ENCODE peak calls at places on chromosomes 11 and 22, in four cellular contexts. H is K562, K is WTC11, D is HepG2. W is an unnamed sample.

GRCh38 chr11:123478352-123478986 is 48.4 kb downstream of the GRAMD1B start:
- DNase-seq in H (peak), K (peak), D (peak), W (peak)

GRCh38 chr11:131737357-131737756 is 366.9 kb downstream of the NTM start:
- DNase-seq in H (no peak), K (no peak), D (no peak), W (no peak)

GRCh38 chr22:44159811-44160210 is 20.9 kb upstream of the PARVG start:
- DNase-seq in H (no peak), K (no peak), D (no peak), W (no peak)

GRCh38 chr11:2258501-2259465 is 11.6 kb downstream of the ASCL2 start:
- DNase-seq in H (no peak), K (no peak), D (no peak), W (no peak)

GRCh38 chr11:79042824-79043223 is 398.0 kb downstream of the TENM4 start:
- DNase-seq in H (no peak), K (no peak), D (no peak), W (no peak)

GRCh38 chr22:48370508-48371325 is 1457.0 kb downstream of the BRD1 start:
- DNase-seq in H (no peak), K (no peak), D (no peak), W (no peak)

GRCh38 chr11:94880216-94880615 is 93.1 kb downstream of the CWC15 start:
- DNase-seq in H (no peak), K (no peak), D (peak), W (no peak)

GRCh38 chr11:122963981-122964380 is 17.7 kb downstream of the BSX start:
- DNase-seq in H (no peak), K (no peak), D (no peak), W (no peak)

GRCh38 chr11:2137202-2138071 is 1.8 kb downstream of the IGF2 start:
- DNase-seq in H (peak), K (peak), D (peak), W (no peak)

GRCh38 chr11:71917646-71918045 is 10.7 kb downstream of the XNDC1N start:
- DNase-seq in H (no peak), K (no peak), D (no peak), W (no peak)

GRCh38 chr11:19739872-19740271 is 27.2 kb downstream of the NAV2 start:
- DNase-seq in H (peak), K (peak), D (peak), W (no peak)

GRCh38 chr11:110900426-110900825 is 188.2 kb upstream of the ARHGAP20 start:
- DNase-seq in H (no peak), K (no peak), D (no peak), W (no peak)

GRCh38 chr11:94550513-94550912 is 6.8 kb downstream of the FUT4 start:
- DNase-seq in H (no peak), K (no peak), D (no peak), W (no peak)

GRCh38 chr11:9916480-9916879 is 252.6 kb downstream of the SWAP70 start:
- DNase-seq in H (no peak), K (no peak), D (no peak), W (no peak)

GRCh38 chr11:127003260-127003981 is 2.9 kb upstream of the KIRREL3 start:
- DNase-seq in H (peak), K (peak), D (no peak), W (no peak)

GRCh38 chr11:16737860-16738197 is 618 bp upstream of the C11orf58 start:
- DNase-seq in H (no peak), K (no peak), D (peak), W (no peak)

GRCh38 chr11:119832536-119832935 is 103.5 kb upstream of the NECTIN1 start:
- DNase-seq in H (no peak), K (no peak), D (peak), W (no peak)

GRCh38 chr11:5277807-5278206 is 8.1 kb upstream of the HBE1 start:
- DNase-seq in H (no peak), K (no peak), D (no peak), W (no peak)

GRCh38 chr11:5279678-5280077 is 9.9 kb upstream of the HBE1 start:
- DNase-seq in H (no peak), K (no peak), D (no peak), W (no peak)

GRCh38 chr11:5282652-5283051 is 12.9 kb upstream of the HBE1 start:
- DNase-seq in H (no peak), K (no peak), D (no peak), W (no peak)

GRCh38 chr11:5284551-5285130 is 14.9 kb upstream of the HBE1 start:
- DNase-seq in H (peak), K (no peak), D (no peak), W (no peak)

GRCh38 chr11:5280582-5281102 is 10.9 kb upstream of the HBE1 start:
- DNase-seq in H (peak), K (peak), D (peak), W (peak)
- TF ChIP-seq NR2C2 in H (peak), K (no peak), D (no peak), W (no peak)

DNA sequence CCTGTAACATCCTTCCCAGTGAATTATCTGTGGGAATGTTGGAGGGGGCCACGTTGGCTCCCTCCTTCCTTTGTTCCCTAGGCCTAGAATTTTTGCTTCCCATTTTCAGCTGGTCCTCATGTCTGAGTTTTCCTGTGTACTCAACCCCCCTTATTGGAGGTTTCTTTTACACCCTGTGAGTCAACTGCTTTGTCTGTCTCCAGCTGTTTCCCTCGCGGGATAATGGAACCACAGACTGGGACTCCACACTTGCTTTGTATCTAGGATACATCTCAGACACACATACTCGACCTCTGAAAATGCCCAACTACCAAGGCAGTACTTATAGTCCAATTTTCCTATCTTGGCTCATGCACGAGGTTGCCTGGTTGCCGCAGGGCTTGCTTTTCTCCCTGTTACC is 352.6 kb upstream of the MPPED2 start:
- DNase-seq in H (no peak), K (no peak), D (no peak), W (no peak)
- TF ChIP-seq NR2C2 in H (no peak), K (no peak), D (no peak), W (no peak)

DNA sequence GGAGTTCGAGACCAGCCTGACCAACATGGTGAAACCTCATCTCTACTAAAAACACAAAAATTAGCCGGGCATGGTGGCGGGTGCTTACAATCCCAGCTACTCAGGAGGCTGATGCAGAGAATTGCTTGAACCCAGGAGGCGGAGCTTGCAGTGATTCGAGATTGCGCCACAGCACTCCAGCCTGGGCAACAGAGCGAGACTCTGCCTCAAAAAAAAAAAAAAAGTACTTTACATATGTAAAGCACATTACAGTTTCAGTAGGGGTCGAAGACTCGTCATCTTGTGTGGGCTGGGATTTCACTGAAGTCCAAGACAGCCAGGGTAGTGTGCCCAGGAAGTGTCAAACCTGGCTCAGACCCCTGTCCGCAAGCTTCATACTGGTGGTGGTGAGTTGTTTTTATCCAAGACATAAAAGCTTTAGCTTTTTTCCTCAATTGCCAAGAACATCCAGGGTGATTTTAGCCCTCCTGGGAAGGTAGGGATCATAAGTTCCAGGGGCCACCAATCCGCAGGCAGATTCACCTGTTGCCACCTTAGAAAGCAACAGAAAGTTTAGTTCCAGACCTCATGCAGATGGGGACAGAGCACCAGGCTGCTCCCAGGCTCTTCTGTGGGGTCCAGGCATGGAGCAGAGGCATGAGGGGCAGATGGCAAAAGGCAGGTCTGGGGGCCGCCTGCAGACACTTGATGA is 21.6 kb upstream of the ADORA2A start:
- DNase-seq in H (no peak), K (no peak), D (no peak), W (no peak)
- TF ChIP-seq NR2C2 in H (no peak), K (no peak), D (no peak), W (no peak)

DNA sequence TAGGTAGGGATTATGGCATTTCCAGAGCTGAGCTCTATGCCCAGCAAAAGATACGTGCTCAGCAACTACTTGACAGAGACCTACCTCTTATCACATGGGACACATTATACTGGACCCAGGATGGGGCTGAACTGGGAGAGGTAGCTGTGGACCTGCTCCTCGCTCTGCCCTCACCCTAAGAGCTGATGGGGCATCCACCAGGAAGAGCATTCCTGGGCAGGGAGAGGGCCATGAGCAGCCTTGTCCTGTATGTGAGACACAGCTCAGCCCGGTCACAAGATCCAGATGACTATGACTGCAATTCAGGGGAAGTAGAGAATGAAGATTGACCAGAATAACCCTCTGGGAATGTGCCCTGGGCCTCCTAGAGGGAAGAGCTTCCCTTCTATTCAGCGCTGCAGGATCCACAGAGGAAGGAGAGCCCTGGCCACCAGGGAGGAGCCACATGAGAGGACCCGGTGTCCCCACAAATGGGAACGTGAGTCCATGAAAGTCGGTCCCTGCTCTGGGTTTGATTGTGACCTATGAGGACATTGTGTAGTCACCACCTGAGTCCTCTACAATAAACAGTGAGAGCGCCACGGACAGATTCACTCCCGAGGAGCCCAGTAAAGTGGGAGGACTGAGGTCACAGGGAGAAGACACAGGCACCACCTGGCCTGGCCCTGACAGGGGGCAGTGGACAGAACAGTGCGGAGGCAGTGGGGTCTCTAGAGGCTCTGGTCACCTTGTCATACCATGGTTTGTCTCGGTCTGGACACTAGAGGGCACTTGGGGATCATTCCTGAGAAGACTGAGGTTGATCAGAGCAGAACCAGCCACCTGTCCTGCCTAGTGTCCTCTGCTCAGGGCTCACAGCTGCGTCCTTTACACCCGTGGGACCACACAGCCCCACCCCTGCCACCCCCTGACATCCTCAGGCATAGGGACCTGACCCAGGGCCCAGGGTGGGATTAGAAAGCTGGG is 99.5 kb downstream of the ZNF280B start:
- DNase-seq in H (peak), K (peak), D (peak), W (no peak)
- TF ChIP-seq NR2C2 in H (no peak), K (no peak), D (no peak), W (no peak)

GRCh38 chr22:40153705-40154104 is 24.0 kb upstream of the TNRC6B start:
- DNase-seq in H (no peak), K (no peak), D (no peak), W (no peak)

GRCh38 chr22:40156001-40156516 is 21.7 kb upstream of the TNRC6B start:
- DNase-seq in H (peak), K (peak), D (peak), W (no peak)

GRCh38 chr22:40157546-40157945 is 20.2 kb upstream of the TNRC6B start:
- DNase-seq in H (no peak), K (no peak), D (no peak), W (no peak)

GRCh38 chr22:40147388-40148176 is 30.1 kb upstream of the TNRC6B start:
- DNase-seq in H (peak), K (peak), D (no peak), W (no peak)

DNA sequence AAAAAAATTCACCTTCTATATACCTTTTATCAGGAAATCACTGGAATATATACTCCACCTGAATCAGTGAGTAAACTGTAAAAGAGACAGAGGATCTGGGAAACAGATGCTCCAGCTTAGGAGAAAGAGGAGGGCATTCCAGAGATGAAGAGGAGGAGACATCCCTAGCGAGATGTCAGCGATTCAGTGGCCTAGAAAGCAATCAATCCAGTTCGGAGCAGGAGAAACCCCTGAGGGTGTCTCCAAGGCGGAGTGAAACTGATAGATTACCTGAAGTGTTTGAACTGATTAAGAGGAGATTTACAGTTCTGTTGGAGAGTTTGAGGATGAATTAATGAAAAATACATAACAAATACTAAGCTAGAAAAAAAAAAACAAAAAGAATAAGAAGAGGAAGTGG is 24.5 kb upstream of the TNRC6B start:
- DNase-seq in H (no peak), K (no peak), D (no peak), W (no peak)
- TF ChIP-seq NR2C2 in H (no peak), K (no peak), D (no peak), W (no peak)

GRCh38 chr11:36130401-36130800 is 158.8 kb downstream of the COMMD9 start:
- DNase-seq in H (peak), K (no peak), D (no peak), W (no peak)
- TF ChIP-seq NR2C2 in H (no peak), K (no peak), D (no peak), W (no peak)

GRCh38 chr11:104325093-104325492 is 161.1 kb upstream of the PDGFD start:
- DNase-seq in H (no peak), K (no peak), D (no peak), W (no peak)
- TF ChIP-seq NR2C2 in H (no peak), K (no peak), D (no peak), W (no peak)

GRCh38 chr11:67113231-67113721 is 5.8 kb upstream of the KDM2A start:
- DNase-seq in H (no peak), K (no peak), D (no peak), W (peak)
- TF ChIP-seq NR2C2 in H (no peak), K (no peak), D (no peak), W (no peak)

GRCh38 chr22:17108256-17109112 is 12.7 kb downstream of the TMEM121B start:
- DNase-seq in H (no peak), K (no peak), D (no peak), W (no peak)

GRCh38 chr22:17109113-17109865 is 11.9 kb downstream of the TMEM121B start:
- DNase-seq in H (no peak), K (no peak), D (no peak), W (no peak)

GRCh38 chr22:17106785-17107546 is 14.2 kb downstream of the TMEM121B start:
- DNase-seq in H (no peak), K (no peak), D (no peak), W (no peak)

GRCh38 chr22:17106161-17106784 is 14.9 kb downstream of the TMEM121B start:
- DNase-seq in H (no peak), K (peak), D (no peak), W (no peak)

GRCh38 chr22:17107547-17107810 is 13.7 kb downstream of the TMEM121B start:
- DNase-seq in H (no peak), K (no peak), D (no peak), W (no peak)
- TF ChIP-seq NR2C2 in H (no peak), K (no peak), D (no peak), W (no peak)

W was measured in GM12878.